ENCODE peak calls at places on chromosomes 6 and 20, in six cellular contexts. K is CD8-positive, alpha-beta memory T cell; E is stomach; Z is HCT116; U is neural progenitor cell; O is right lobe of liver. Y is an unnamed sample. For H3K27me3 and H3K36me3, the result is how much of the 10 kb centered on the place peaks cover.

GRCh38 chr6:80143312-80143960 is 37.0 kb downstream of the BCKDHB start:
- DNase-seq in K (no peak), E (peak), Z (peak), U (no peak), O (peak), Y (no peak)

GRCh38 chr20:63037669-63038268 is 31.0 kb upstream of the BHLHE23 start:
- DNase-seq in K (no peak), E (no peak), Z (no peak), U (no peak), O (peak), Y (no peak)

GRCh38 chr6:129577691-129578090 is 132.3 kb downstream of the ARHGAP18 start:
- DNase-seq in K (no peak), E (no peak), Z (no peak), U (no peak), O (no peak), Y (no peak)

GRCh38 chr6:29705389-29706231 is 17.6 kb upstream of the HLA-F start:
- DNase-seq in K (no peak), E (no peak), Z (peak), U (peak), O (no peak), Y (no peak)

GRCh38 chr20:20367681-20368413 is at the start of gene INSM1:
- DNase-seq in K (no peak), E (no peak), Z (no peak), U (peak), O (no peak), Y (peak)

GRCh38 chr20:54525906-54526596 is 50.7 kb downstream of the DOK5 start:
- DNase-seq in K (no peak), E (no peak), Z (no peak), U (peak), O (no peak), Y (no peak)

GRCh38 chr20:34190679-34191090 is 50.5 kb upstream of the ASIP start:
- DNase-seq in K (no peak), E (peak), Z (peak), U (peak), O (peak), Y (peak)

GRCh38 chr20:44959082-44959895 is 908 bp downstream of the TOMM34 start:
- DNase-seq in K (peak), E (no peak), Z (no peak), U (peak), O (no peak), Y (no peak)

GRCh38 chr6:42239736-42240375 is 22.2 kb upstream of the MRPS10 start:
- DNase-seq in K (no peak), E (no peak), Z (no peak), U (no peak), O (no peak), Y (no peak)

GRCh38 chr20:5001174-5002076 is at the start of gene SLC23A2:
- DNase-seq in K (peak), E (peak), Z (no peak), U (peak), O (peak), Y (peak)

GRCh38 chr6:125834347-125834746 is 43.6 kb downstream of the NCOA7 start:
- DNase-seq in K (no peak), E (no peak), Z (no peak), U (no peak), O (no peak), Y (no peak)

GRCh38 chr20:7302256-7302655 is 534.8 kb downstream of the BMP2 start:
- DNase-seq in K (no peak), E (no peak), Z (no peak), U (peak), O (no peak), Y (no peak)

GRCh38 chr20:663315-664090 is 10.5 kb upstream of the SRXN1 start:
- DNase-seq in K (no peak), E (no peak), Z (no peak), U (peak), O (no peak), Y (peak)

GRCh38 chr20:49948178-49948577 is 12.0 kb downstream of the RNF114 start:
- DNase-seq in K (no peak), E (no peak), Z (no peak), U (no peak), O (no peak), Y (no peak)

GRCh38 chr6:108364470-108364869 is 69.6 kb downstream of the AFG1L start:
- DNase-seq in K (no peak), E (no peak), Z (no peak), U (no peak), O (no peak), Y (no peak)

GRCh38 chr20:4427936-4428581 is 293.6 kb upstream of the PRND start:
- DNase-seq in K (no peak), E (no peak), Z (no peak), U (peak), O (no peak), Y (no peak)

GRCh38 chr6:157547112-157547511 is 166.1 kb downstream of the ZDHHC14 start:
- DNase-seq in K (no peak), E (no peak), Z (no peak), U (no peak), O (no peak), Y (no peak)

GRCh38 chr20:1840865-1841553 is 54.2 kb upstream of the SIRPA start:
- DNase-seq in K (no peak), E (no peak), Z (no peak), U (no peak), O (no peak), Y (no peak)

DNA sequence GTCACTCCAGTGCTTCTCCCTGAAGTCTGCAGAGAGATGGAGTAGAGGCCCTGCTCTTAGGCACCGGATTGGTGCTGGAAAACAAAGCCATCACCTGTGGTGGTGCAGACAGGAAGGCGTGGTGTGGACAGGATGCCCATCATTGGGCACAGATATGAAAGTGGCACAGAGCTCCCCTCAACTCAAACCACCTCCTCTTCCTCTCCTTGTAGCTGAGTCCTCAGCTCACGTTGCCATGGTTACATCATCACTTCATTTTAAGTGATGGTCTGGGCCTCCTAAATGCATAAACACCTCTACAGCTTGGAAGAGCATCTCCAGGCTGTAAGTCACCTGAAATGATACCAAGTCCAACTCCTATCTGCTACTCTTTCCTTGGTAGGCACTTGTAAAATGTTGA is 8.0 kb upstream of the RTF2 start:
- DNase-seq in K (peak), E (no peak), Z (no peak), U (no peak), O (no peak), Y (no peak)
- H3K27me3 ChIP-seq in K (under half), E (under half), Z (under half), U (half or more), O (under half), Y (under half)

GRCh38 chr6:138063726-138064125 is 43.5 kb downstream of the PERP start:
- DNase-seq in K (no peak), E (no peak), Z (no peak), U (no peak), O (no peak), Y (no peak)
- H3K36me3 ChIP-seq in K (under half), E (under half), Z (under half), U (under half), O (under half), Y (under half)

GRCh38 chr6:51514396-51515051 is 572.9 kb downstream of the PKHD1 start:
- DNase-seq in K (no peak), E (no peak), Z (no peak), U (peak), O (no peak), Y (no peak)

GRCh38 chr6:51513891-51514290 is 573.5 kb downstream of the PKHD1 start:
- DNase-seq in K (no peak), E (no peak), Z (no peak), U (peak), O (no peak), Y (no peak)

GRCh38 chr6:51511081-51511480 is 576.3 kb downstream of the PKHD1 start:
- DNase-seq in K (no peak), E (no peak), Z (no peak), U (no peak), O (no peak), Y (no peak)

GRCh38 chr6:51505451-51505850 is 582.0 kb downstream of the PKHD1 start:
- DNase-seq in K (no peak), E (no peak), Z (no peak), U (no peak), O (no peak), Y (no peak)

DNA sequence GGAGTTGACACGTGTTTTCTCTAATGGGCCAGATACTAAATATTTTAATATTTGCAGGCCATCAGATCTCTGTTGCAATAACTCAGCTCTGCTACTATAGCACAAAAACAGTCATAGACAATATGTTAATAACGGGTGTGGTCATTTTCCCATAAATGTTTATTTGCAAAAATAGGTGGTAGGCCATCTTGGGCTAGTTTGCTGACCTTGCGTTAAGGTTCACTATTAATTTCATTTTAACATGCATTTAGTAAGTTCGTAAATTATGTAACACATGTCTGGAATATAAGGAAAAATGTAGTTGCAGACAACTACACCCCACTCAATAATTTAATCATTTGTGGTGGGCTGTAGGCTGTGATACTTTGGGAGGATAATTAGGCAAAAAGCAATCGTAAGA is 577.8 kb downstream of the PKHD1 start:
- DNase-seq in K (no peak), E (no peak), Z (no peak), U (no peak), O (no peak), Y (no peak)
- H3K27me3 ChIP-seq in K (under half), E (under half), Z (under half), U (under half), O (under half), Y (under half)

DNA sequence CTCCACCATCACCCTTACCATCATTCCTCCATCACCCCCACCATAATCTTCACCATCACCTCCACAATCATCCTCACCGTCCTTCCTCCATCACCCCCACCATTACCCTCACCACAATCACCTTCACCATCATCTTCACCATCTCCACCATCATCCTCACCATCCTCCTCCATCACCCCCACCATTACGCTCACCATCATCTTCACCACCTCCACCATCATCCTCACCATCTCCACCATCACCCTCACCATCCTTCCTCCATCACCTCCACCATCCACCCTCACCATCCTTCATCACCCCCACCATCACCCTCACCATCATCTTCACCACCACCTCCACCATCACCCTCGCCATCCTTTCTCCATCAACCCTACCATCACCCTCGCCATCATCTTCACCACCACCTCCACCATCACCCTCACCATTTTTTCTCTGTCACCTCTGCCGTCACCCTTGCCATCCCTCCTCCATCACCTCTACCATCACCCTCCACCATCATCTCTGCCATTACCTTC is 33.1 kb upstream of the MPC1 start:
- DNase-seq in K (no peak), E (no peak), Z (no peak), U (no peak), O (no peak), Y (no peak)
- H3K36me3 ChIP-seq in K (under half), E (half or more), Z (under half), U (under half), O (under half), Y (under half)

GRCh38 chr6:14966902-14967711 is 278.8 kb upstream of the JARID2 start:
- DNase-seq in K (no peak), E (no peak), Z (no peak), U (no peak), O (no peak), Y (no peak)

GRCh38 chr6:14966111-14966901 is 279.6 kb upstream of the JARID2 start:
- DNase-seq in K (no peak), E (no peak), Z (no peak), U (no peak), O (no peak), Y (no peak)

GRCh38 chr6:14964486-14964885 is 281.4 kb upstream of the JARID2 start:
- DNase-seq in K (no peak), E (no peak), Z (no peak), U (no peak), O (no peak), Y (no peak)

GRCh38 chr6:14965340-14966102 is 280.3 kb upstream of the JARID2 start:
- DNase-seq in K (no peak), E (no peak), Z (no peak), U (no peak), O (no peak), Y (no peak)

GRCh38 chr6:14964901-14965300 is 281.0 kb upstream of the JARID2 start:
- DNase-seq in K (no peak), E (no peak), Z (no peak), U (no peak), O (no peak), Y (no peak)
- H3K27me3 ChIP-seq in K (under half), E (under half), Z (under half), U (under half), O (under half), Y (under half)

DNA sequence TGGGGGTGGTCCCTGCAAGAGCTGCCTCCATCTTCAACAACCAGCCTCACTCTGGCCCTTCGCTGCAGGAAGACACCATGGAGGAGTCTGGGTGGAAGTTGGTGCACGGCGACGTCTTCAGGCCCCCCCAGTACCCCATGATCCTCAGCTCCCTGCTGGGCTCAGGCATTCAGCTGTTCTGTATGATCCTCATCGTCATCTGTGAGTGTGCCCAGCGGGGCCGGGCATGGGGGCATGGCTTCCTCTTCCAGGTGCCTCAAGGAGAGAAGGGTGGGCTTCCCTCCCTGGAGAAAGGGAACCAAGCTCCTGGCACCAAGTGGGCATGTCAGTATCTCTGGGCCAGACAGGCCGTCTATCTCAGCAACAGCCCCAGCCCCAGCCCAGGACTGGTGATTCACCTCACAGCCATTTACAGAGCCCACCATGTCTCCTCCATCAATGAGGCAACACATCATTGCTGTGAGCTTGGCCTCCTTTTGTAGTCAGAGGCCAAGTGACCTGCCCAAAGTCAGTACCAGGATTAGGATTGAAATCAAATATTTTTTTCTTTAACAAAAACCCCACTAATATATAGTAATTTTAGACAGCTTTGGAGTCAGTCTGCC is 40.2 kb downstream of the TM9SF4 start:
- DNase-seq in K (no peak), E (no peak), Z (no peak), U (no peak), O (no peak), Y (no peak)
- H3K36me3 ChIP-seq in K (half or more), E (half or more), Z (half or more), U (under half), O (half or more), Y (under half)

DNA sequence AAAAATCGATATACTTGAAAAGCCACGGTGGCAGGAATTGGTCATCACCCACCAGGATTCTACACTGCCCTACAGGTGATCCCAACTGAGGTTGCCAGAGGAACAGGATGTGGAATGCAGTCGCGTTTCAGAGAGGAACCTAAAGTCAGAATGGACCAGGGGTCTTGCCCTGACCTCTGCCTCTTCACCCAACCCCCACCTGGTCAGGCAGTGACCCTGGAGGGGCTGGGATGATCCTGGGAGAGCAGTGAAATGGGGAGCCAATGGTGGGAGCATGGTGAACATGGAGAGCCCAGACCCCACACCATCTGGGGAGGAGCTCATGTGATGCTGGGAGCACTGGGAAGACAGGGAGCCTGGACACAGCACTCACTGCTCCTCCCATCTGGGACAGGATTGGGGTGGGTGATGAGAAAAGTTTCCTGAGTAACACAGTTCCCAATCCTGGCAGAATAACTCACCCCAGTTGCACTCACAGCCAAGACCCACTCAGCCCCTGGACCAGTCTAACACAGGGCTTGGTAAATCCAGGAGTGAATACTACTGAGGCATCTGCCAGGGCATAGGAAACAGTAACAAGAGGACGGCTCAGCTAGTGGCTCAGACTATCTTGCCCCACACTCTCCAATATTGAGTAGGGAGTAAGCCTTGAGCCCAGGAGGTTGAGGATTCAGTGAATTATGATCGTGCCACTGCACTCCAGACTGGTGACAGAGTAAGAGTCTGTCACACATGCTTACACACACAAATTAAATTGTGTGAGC is 1.7 kb upstream of the ULBP2 start:
- DNase-seq in K (no peak), E (no peak), Z (no peak), U (no peak), O (no peak), Y (no peak)
- H3K27me3 ChIP-seq in K (half or more), E (half or more), Z (under half), U (half or more), O (under half), Y (under half)